ENCODE peak calls at places on chromosome 17, in six cellular contexts. L is upper lobe of left lung; U is heart right ventricle; X is stimulated activated effector memory CD8-positive, alpha-beta T cell treated with anti-CD3 and anti-CD28 coated beads, Interleukin-12 subunit alpha, Interleukin-12 subunit beta, amount 100 ng/mL, for 72 hours; Y is body of pancreas; K is pancreas. Z is an unnamed sample.

GRCh38 chr17:42363767-42364585 is 24.3 kb downstream of the STAT3 start:
- ATAC-seq in U (no peak), X (no peak), L (no peak), K (no peak), Y (no peak), Z (peak)

GRCh38 chr17:31060814-31061550 is 33.8 kb upstream of the NF1 start:
- ATAC-seq in X (peak), U (no peak), K (no peak), L (no peak), Y (no peak), Z (no peak)

GRCh38 chr17:17669081-17669850 is 12.0 kb upstream of the RAI1 start:
- ATAC-seq in X (peak), Y (no peak), U (no peak), L (no peak), K (no peak), Z (peak)

GRCh38 chr17:77434136-77435114 is 293.7 kb downstream of the SEC14L1 start:
- ATAC-seq in L (no peak), K (no peak), Y (no peak), X (no peak), U (no peak), Z (peak)

GRCh38 chr17:78780852-78781338 is 1.2 kb downstream of the CYTH1 start:
- ATAC-seq in Y (no peak), U (no peak), K (no peak), L (no peak), X (no peak), Z (no peak)

GRCh38 chr17:81660441-81660840 is 4.1 kb upstream of the PDE6G start:
- ATAC-seq in Y (no peak), L (no peak), K (no peak), U (no peak), X (no peak), Z (no peak)

GRCh38 chr17:37745801-37746426 is 1.1 kb upstream of the HNF1B start:
- ATAC-seq in Y (no peak), U (no peak), L (no peak), K (peak), X (no peak), Z (no peak)

GRCh38 chr17:55272711-55273578 is 8.2 kb downstream of the HLF start:
- ATAC-seq in Y (peak), L (no peak), K (peak), X (no peak), U (peak), Z (no peak)

GRCh38 chr17:36920032-36921000 is 17.0 kb upstream of the LHX1 start:
- ATAC-seq in L (no peak), U (no peak), K (no peak), Y (no peak), X (peak), Z (peak)

GRCh38 chr17:11813278-11813677 is 184.0 kb downstream of the ZNF18 start:
- ATAC-seq in Y (no peak), K (no peak), L (peak), X (no peak), U (no peak), Z (no peak)

GRCh38 chr17:67571478-67571877 is 146.3 kb upstream of the NOL11 start:
- ATAC-seq in K (no peak), Y (no peak), U (no peak), L (no peak), X (no peak), Z (no peak)

GRCh38 chr17:82330322-82331239 is 3.0 kb downstream of the SECTM1 start:
- ATAC-seq in X (no peak), K (no peak), Y (no peak), U (no peak), L (no peak), Z (no peak)

GRCh38 chr17:80248001-80248893 is 12.4 kb upstream of the RNF213 start:
- ATAC-seq in L (no peak), X (no peak), K (no peak), U (no peak), Y (no peak), Z (no peak)

GRCh38 chr17:41503202-41503601 is 2.2 kb downstream of the KRT13 start:
- ATAC-seq in K (no peak), U (no peak), X (no peak), L (no peak), Y (no peak), Z (no peak)

GRCh38 chr17:7515912-7516610 is 31.9 kb downstream of the POLR2A start:
- ATAC-seq in K (peak), L (peak), U (peak), X (no peak), Y (no peak), Z (no peak)

GRCh38 chr17:46028374-46028773 is 29.3 kb downstream of the STH start:
- ATAC-seq in U (no peak), K (no peak), L (no peak), Y (no peak), X (no peak), Z (no peak)

GRCh38 chr17:4381690-4382671 is 15.5 kb upstream of the UBE2G1 start:
- ATAC-seq in Y (no peak), L (no peak), X (no peak), K (no peak), U (no peak), Z (no peak)

GRCh38 chr17:68425979-68426378 is 31.3 kb downstream of the WIPI1 start:
- ATAC-seq in L (no peak), K (no peak), U (no peak), X (no peak), Y (no peak), Z (no peak)

GRCh38 chr17:65130829-65131228 is 6.3 kb upstream of the RGS9 start:
- ATAC-seq in X (no peak), U (no peak), Y (no peak), L (peak), K (no peak), Z (no peak)

GRCh38 chr17:67700720-67701119 is 17.0 kb upstream of the NOL11 start:
- ATAC-seq in Y (no peak), U (no peak), K (no peak), X (no peak), L (no peak), Z (no peak)

GRCh38 chr17:36494674-36495073 is 8.2 kb downstream of the ZNHIT3 start:
- ATAC-seq in Y (no peak), X (no peak), K (peak), U (no peak), L (no peak), Z (no peak)

GRCh38 chr17:27423651-27424050 is 32.6 kb upstream of the KSR1 start:
- ATAC-seq in L (no peak), Y (no peak), K (no peak), X (no peak), U (no peak), Z (no peak)

GRCh38 chr17:47956818-47957590 is 679 bp downstream of the PRR15L start:
- ATAC-seq in Y (peak), K (peak), X (no peak), L (peak), U (no peak), Z (no peak)

Z was measured in activated T-helper 17 cell treated with anti-CD3 and anti-CD28 coated beads, Interleukin-2, amount 50 U/mL, for 72 hours.